ENCODE peak calls at places on chromosomes 7 and 10, in eight cellular contexts. V is fibroblast of lung; G is stomach; X is fibroblast of the aortic adventitia; P is epithelial cell of esophagus; C is PC-3; R is progenitor cell of endocrine pancreas; S is activated CD8-positive, alpha-beta T cell treated with anti-CD3 and anti-CD28 coated beads for 36 hours. Z is an unnamed sample.

GRCh38 chr7:92813390-92814024 is 22.9 kb downstream of the CDK6 start:
- DNase-seq in V (peak), G (no peak), X (no peak), P (no peak), C (no peak), R (no peak), S (peak), Z (peak)

GRCh38 chr7:77903597-77903996 is 105.0 kb downstream of the PHTF2 start:
- DNase-seq in V (peak), G (no peak), X (peak), P (peak), C (peak), R (no peak), S (peak), Z (peak)

GRCh38 chr10:20017961-20018360 is 201.7 kb downstream of the PLXDC2 start:
- DNase-seq in V (peak), G (no peak), X (no peak), P (peak), C (no peak), R (no peak), S (no peak), Z (no peak)

GRCh38 chr10:42519079-42519478 is 119.3 kb downstream of the ZNF33B start:
- DNase-seq in V (no peak), G (no peak), X (no peak), P (no peak), C (no peak), R (no peak), S (no peak), Z (no peak)

GRCh38 chr10:97129666-97130065 is 56.1 kb downstream of the SLIT1 start:
- DNase-seq in V (peak), G (no peak), X (no peak), P (no peak), C (no peak), R (no peak), S (no peak), Z (no peak)

GRCh38 chr7:26948617-26949118 is 84.3 kb upstream of the SKAP2 start:
- DNase-seq in V (no peak), G (no peak), X (no peak), P (peak), C (no peak), R (no peak), S (no peak), Z (no peak)

GRCh38 chr7:135768467-135768866 is 19.9 kb upstream of the FAM180A start:
- DNase-seq in V (no peak), G (no peak), X (no peak), P (no peak), C (no peak), R (no peak), S (no peak), Z (no peak)

GRCh38 chr7:94395141-94396041 is 696 bp downstream of the COL1A2 start:
- DNase-seq in V (peak), G (peak), X (peak), P (peak), C (peak), R (no peak), S (peak), Z (peak)

GRCh38 chr10:124486635-124487034 is 25.0 kb downstream of the LHPP start:
- DNase-seq in V (no peak), G (no peak), X (no peak), P (no peak), C (no peak), R (no peak), S (no peak), Z (no peak)

GRCh38 chr10:132309879-132310591 is 2.3 kb upstream of the STK32C start:
- DNase-seq in V (no peak), G (no peak), X (no peak), P (no peak), C (no peak), R (no peak), S (no peak), Z (peak)

GRCh38 chr7:133941496-133941895 is 185.6 kb upstream of the LRGUK start:
- DNase-seq in V (peak), G (no peak), X (peak), P (peak), C (no peak), R (no peak), S (no peak), Z (no peak)

GRCh38 chr10:100325164-100325563 is 4.9 kb downstream of the PKD2L1 start:
- DNase-seq in V (no peak), G (no peak), X (no peak), P (no peak), C (peak), R (peak), S (no peak), Z (no peak)

GRCh38 chr10:11886851-11887250 is 63.7 kb downstream of the PROSER2 start:
- DNase-seq in V (no peak), G (no peak), X (peak), P (peak), C (peak), R (no peak), S (no peak), Z (peak)

GRCh38 chr7:142542938-142543337 is 206.3 kb upstream of the PRSS1 start:
- DNase-seq in V (peak), G (no peak), X (peak), P (no peak), C (no peak), R (no peak), S (no peak), Z (no peak)

GRCh38 chr7:30206466-30206865 is 71.7 kb downstream of the MTURN start:
- DNase-seq in V (peak), G (no peak), X (peak), P (peak), C (peak), R (no peak), S (no peak), Z (no peak)

GRCh38 chr10:124667425-124668130 is 76.6 kb downstream of the FAM53B start:
- DNase-seq in V (no peak), G (no peak), X (no peak), P (no peak), C (no peak), R (no peak), S (no peak), Z (no peak)

GRCh38 chr10:116810895-116811294 is 38.4 kb upstream of the ENO4 start:
- DNase-seq in V (no peak), G (no peak), X (no peak), P (no peak), C (no peak), R (no peak), S (no peak), Z (no peak)

GRCh38 chr7:42193457-42194111 is 43.4 kb downstream of the GLI3 start:
- DNase-seq in V (peak), G (no peak), X (no peak), P (no peak), C (no peak), R (no peak), S (no peak), Z (no peak)

GRCh38 chr10:101829561-101830315 is 11.5 kb upstream of the OGA start:
- DNase-seq in V (no peak), G (peak), X (no peak), P (peak), C (no peak), R (peak), S (peak), Z (peak)

GRCh38 chr10:97059006-97059871 is 126.5 kb downstream of the SLIT1 start:
- DNase-seq in V (no peak), G (no peak), X (no peak), P (no peak), C (no peak), R (no peak), S (no peak), Z (no peak)

GRCh38 chr7:92244803-92245486 is 769 bp downstream of the KRIT1 start:
- DNase-seq in V (no peak), G (no peak), X (peak), P (no peak), C (no peak), R (no peak), S (peak), Z (no peak)

GRCh38 chr10:132793871-132794849 is 8.2 kb upstream of the NKX6-2 start:
- DNase-seq in V (no peak), G (no peak), X (no peak), P (no peak), C (no peak), R (no peak), S (no peak), Z (no peak)

GRCh38 chr10:78718032-78718572 is 350.7 kb upstream of the ZMIZ1 start:
- DNase-seq in V (peak), G (no peak), X (no peak), P (no peak), C (no peak), R (no peak), S (no peak), Z (no peak)

GRCh38 chr7:46559194-46559576 is 638.1 kb upstream of the IGFBP3 start:
- DNase-seq in V (peak), G (no peak), X (peak), P (peak), C (peak), R (no peak), S (no peak), Z (no peak)

GRCh38 chr7:131546126-131546525 is 10.3 kb downstream of the PODXL start:
- DNase-seq in V (no peak), G (peak), X (peak), P (peak), C (no peak), R (no peak), S (peak), Z (no peak)

GRCh38 chr10:71496927-71497801 is 100.4 kb downstream of the CDH23 start:
- DNase-seq in V (no peak), G (no peak), X (no peak), P (no peak), C (no peak), R (no peak), S (no peak), Z (no peak)

GRCh38 chr7:70764004-70764691 is 367.8 kb upstream of the GALNT17 start:
- DNase-seq in V (no peak), G (no peak), X (no peak), P (no peak), C (no peak), R (no peak), S (peak), Z (peak)

GRCh38 chr7:28180364-28181147 is at the start of gene JAZF1:
- DNase-seq in V (peak), G (peak), X (peak), P (peak), C (peak), R (peak), S (peak), Z (peak)

GRCh38 chr7:30804078-30804661 is 33.0 kb downstream of the MINDY4 start:
- DNase-seq in V (peak), G (no peak), X (peak), P (peak), C (peak), R (no peak), S (no peak), Z (no peak)

GRCh38 chr7:2175514-2175913 is 57.2 kb downstream of the MAD1L1 start:
- DNase-seq in V (peak), G (no peak), X (peak), P (peak), C (peak), R (no peak), S (no peak), Z (no peak)

DNA sequence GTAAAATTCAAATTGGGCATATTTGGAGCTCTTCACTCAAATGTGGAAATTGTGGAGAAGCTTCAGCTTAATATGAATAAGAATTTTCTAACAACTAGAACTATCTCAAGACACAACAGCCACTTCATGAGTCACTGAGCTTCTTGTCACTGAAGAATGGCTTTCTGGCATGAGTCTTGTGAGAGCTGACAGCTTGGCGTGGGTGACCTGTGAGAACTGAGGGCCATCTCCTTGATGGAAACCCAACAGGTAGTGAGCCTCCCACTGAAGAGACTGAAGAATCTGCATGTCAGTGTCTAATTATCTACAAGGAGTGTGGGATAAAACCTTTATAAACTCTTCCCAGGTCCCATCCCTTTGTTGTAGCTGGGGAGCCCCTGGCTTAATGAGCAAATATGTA is 66.0 kb downstream of the CLEC2L start:
- DNase-seq in V (no peak), G (no peak), X (no peak), P (no peak), C (no peak), R (no peak), S (no peak), Z (no peak)
- TF ChIP-seq CTCF in V (no peak), G (no peak), X (no peak), P (no peak), C (no peak), R (no peak), S (no peak), Z (no peak)

DNA sequence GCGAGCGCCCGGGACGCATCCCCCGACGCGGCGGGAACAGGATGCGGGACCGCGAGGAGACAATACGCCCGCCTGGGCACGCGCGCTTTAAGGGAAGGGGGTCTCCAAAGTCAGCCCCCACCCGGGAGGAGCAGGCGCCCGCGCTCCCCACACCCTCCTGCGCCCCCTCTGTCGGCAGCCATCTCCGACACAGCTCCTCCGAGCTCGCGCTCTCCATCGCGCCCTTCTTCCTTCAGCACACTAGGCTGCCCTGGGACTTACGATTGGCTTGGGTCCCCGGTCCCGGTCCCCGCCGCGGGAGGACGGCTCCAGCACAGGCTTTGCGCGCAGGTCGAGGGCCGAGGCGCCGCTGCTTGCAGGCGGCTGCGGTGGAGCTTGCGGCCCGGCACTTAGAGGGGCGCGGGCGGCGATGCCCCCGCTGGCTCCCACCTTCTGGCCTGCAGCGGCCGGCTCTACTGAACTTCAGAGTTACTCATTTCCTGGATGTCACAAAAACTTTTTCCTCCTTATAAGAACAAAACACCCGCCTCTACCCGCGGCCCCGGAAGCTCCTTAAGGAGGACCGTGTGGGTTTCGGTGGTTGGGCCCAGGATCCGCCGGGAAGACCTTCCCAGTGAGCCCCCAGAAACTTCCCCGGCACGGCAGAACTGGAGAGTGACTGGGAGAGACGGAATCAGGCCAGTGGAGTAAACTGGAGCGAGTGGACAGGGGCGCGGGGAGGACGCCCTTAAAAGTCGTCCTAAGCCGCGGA is at the start of gene ITPRIP:
- DNase-seq in V (peak), G (peak), X (peak), P (peak), C (peak), R (peak), S (peak), Z (peak)
- TF ChIP-seq CTCF in V (no peak), G (no peak), X (peak), P (no peak), C (no peak), R (peak), S (no peak), Z (no peak)

GRCh38 chr10:25522946-25523608 is 348.3 kb downstream of the GPR158 start:
- DNase-seq in V (peak), G (no peak), X (peak), P (peak), C (peak), R (no peak), S (no peak), Z (no peak)
- TF ChIP-seq CTCF in V (no peak), G (no peak), X (peak), P (peak), C (peak), R (peak), S (no peak), Z (no peak)

DNA sequence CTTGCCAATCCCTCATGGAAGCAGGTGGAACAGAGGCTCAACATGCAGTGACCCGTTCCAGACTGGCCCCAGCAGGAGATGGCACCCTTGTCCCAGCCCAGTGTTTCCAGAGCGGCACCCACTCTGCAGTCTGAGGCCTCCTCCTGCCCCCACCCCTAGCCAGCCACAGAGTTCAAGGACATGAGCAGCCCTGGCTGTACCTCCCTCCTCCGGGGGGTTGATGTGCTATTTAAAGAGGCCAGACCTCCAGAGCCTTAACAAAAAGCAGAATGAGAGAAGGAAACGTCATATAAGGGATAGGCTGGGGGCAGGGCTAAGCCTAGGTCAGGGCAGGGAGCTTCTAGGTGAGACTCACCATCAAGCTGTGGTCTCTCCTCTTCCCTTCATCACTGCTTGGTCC is 115.7 kb upstream of the NANOS1 start:
- DNase-seq in V (no peak), G (no peak), X (no peak), P (no peak), C (no peak), R (no peak), S (no peak), Z (no peak)
- TF ChIP-seq CTCF in V (no peak), G (no peak), X (no peak), P (no peak), C (no peak), R (no peak), S (no peak), Z (no peak)

GRCh38 chr7:44922351-44922694 is 37.0 kb upstream of the PURB start:
- DNase-seq in V (no peak), G (no peak), X (no peak), P (no peak), C (no peak), R (no peak), S (no peak), Z (no peak)
- TF ChIP-seq CTCF in V (no peak), G (no peak), X (no peak), P (no peak), C (peak), R (no peak), S (peak), Z (no peak)

DNA sequence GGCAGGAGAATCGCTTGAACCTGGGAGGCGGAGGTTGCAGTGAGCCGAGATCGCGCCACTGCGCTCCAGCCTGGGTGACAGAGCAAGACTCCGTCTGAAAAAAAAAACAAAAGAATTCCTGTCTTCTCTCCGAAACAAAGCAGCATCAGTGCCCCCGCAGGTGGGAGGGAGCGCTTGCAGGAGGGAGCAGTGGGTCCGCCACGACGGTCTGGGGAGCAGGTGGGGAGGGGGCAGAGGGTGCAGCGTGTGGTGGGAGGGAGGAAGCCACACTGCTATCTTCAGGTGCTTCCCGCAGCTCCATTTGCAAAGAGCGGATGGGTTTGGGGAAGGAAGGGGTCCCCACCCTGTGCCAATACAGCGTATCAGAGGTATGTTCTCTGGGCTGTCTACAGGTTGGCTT is 31.7 kb downstream of the LIMK1 start:
- DNase-seq in V (no peak), G (no peak), X (no peak), P (no peak), C (no peak), R (no peak), S (no peak), Z (no peak)
- TF ChIP-seq CTCF in V (no peak), G (no peak), X (no peak), P (no peak), C (peak), R (no peak), S (no peak), Z (no peak)

GRCh38 chr10:33106767-33107166 is 148.7 kb upstream of the ITGB1 start:
- DNase-seq in V (no peak), G (no peak), X (no peak), P (no peak), C (no peak), R (no peak), S (no peak), Z (no peak)
- TF ChIP-seq CTCF in V (no peak), G (no peak), X (no peak), P (no peak), C (no peak), R (no peak), S (no peak), Z (no peak)

Z was measured in GM10248.